ENCODE peak calls at places on chromosomes 3 and 15, in nine cellular contexts. D, F, Q, B, C, J, L, Z and V are unnamed samples.

GRCh38 chr3:101803152-101803782 is 24.3 kb downstream of the NXPE3 start:
- DNase-seq in D (no peak), F (peak; percentile 38), Q (peak; percentile 54), B (peak; percentile 56), C (peak; percentile 68), J (peak; percentile 82), L (peak; percentile 63), Z (no peak), V (peak; percentile 87)

GRCh38 chr15:94584833-94585244 is 353.5 kb downstream of the MCTP2 start:
- DNase-seq in D (no peak), F (peak; percentile 1), Q (no peak), B (no peak), C (peak; percentile 85), J (no peak), L (peak; percentile 25), Z (no peak), V (no peak)

GRCh38 chr3:193614430-193614829 is 21.4 kb downstream of the OPA1 start:
- DNase-seq in D (no peak), F (no peak), Q (no peak), B (no peak), C (no peak), J (peak; percentile 15), L (no peak), Z (no peak), V (no peak)

GRCh38 chr15:69114231-69114937 is 46.1 kb upstream of the GLCE start:
- DNase-seq in D (no peak), F (no peak), Q (no peak), B (peak; percentile 22), C (no peak), J (no peak), L (no peak), Z (no peak), V (peak; percentile 44)

GRCh38 chr3:10602769-10603768 is 97.7 kb upstream of the ATP2B2 start:
- DNase-seq in D (no peak), F (no peak), Q (no peak), B (no peak), C (peak; percentile 85), J (no peak), L (peak; percentile 17), Z (no peak), V (no peak)

GRCh38 chr3:125079675-125080045 is 23.9 kb upstream of the HEG1 start:
- DNase-seq in D (no peak), F (no peak), Q (no peak), B (no peak), C (no peak), J (peak; percentile 38), L (no peak), Z (no peak), V (no peak)

GRCh38 chr3:183182732-183183610 is 20.4 kb upstream of the LAMP3 start:
- DNase-seq in D (no peak), F (no peak), Q (peak; percentile 6), B (no peak), C (no peak), J (peak; percentile 39), L (no peak), Z (no peak), V (peak; percentile 33)

GRCh38 chr15:89806217-89806564 is 8.5 kb downstream of the ANPEP start:
- DNase-seq in D (no peak), F (no peak), Q (no peak), B (no peak), C (no peak), J (no peak), L (no peak), Z (no peak), V (no peak)

GRCh38 chr3:162193148-162193547 is 696.5 kb downstream of the OTOL1 start:
- DNase-seq in D (no peak), F (no peak), Q (no peak), B (no peak), C (no peak), J (no peak), L (no peak), Z (no peak), V (no peak)

GRCh38 chr3:124234852-124235252 is 242.9 kb upstream of the ROPN1 start:
- DNase-seq in D (no peak), F (no peak), Q (no peak), B (no peak), C (no peak), J (no peak), L (no peak), Z (peak; percentile 74), V (no peak)

GRCh38 chr3:126147932-126148683 is 32.3 kb downstream of the ALDH1L1 start:
- DNase-seq in D (no peak), F (no peak), Q (no peak), B (no peak), C (no peak), J (no peak), L (no peak), Z (no peak), V (no peak)

GRCh38 chr3:32569540-32570425 is 875 bp downstream of the DYNC1LI1 start:
- DNase-seq in D (no peak), F (peak; percentile 41), Q (peak; percentile 49), B (peak; percentile 77), C (peak; percentile 48), J (peak; percentile 36), L (peak; percentile 63), Z (peak; percentile 74), V (peak; percentile 57)

GRCh38 chr3:129936757-129937156 is 37.8 kb upstream of the TRH start:
- DNase-seq in D (no peak), F (peak; percentile 35), Q (peak; percentile 41), B (no peak), C (peak; percentile 35), J (peak; percentile 77), L (no peak), Z (no peak), V (peak; percentile 55)

GRCh38 chr15:69092159-69092558 is 68.3 kb upstream of the GLCE start:
- DNase-seq in D (no peak), F (peak; percentile 62), Q (no peak), B (no peak), C (no peak), J (peak; percentile 62), L (no peak), Z (no peak), V (peak; percentile 94)

GRCh38 chr3:127410137-127410488 is 122.3 kb upstream of the PRR20G start:
- DNase-seq in D (no peak), F (no peak), Q (no peak), B (no peak), C (no peak), J (no peak), L (no peak), Z (no peak), V (no peak)

GRCh38 chr15:77025941-77026411 is 31.1 kb downstream of the PSTPIP1 start:
- DNase-seq in D (no peak), F (no peak), Q (no peak), B (no peak), C (peak; percentile 0), J (no peak), L (no peak), Z (no peak), V (no peak)

GRCh38 chr3:184907941-184908649 is 96.1 kb downstream of the VPS8 start:
- DNase-seq in D (no peak), F (no peak), Q (no peak), B (no peak), C (no peak), J (no peak), L (no peak), Z (no peak), V (no peak)

GRCh38 chr3:49757197-49757596 is 29.1 kb downstream of the IP6K1 start:
- DNase-seq in D (no peak), F (no peak), Q (no peak), B (no peak), C (no peak), J (no peak), L (no peak), Z (no peak), V (no peak)

GRCh38 chr15:49521802-49522201 is 98.8 kb downstream of the FGF7 start:
- DNase-seq in D (no peak), F (peak; percentile 43), Q (no peak), B (no peak), C (no peak), J (peak; percentile 28), L (no peak), Z (no peak), V (peak; percentile 5)
- TF ChIP-seq CTCF in D (no peak), F (peak; percentile 44), Q (no peak), B (no peak), C (no peak), J (peak; percentile 34), L (no peak), Z (no peak), V (no peak)

GRCh38 chr3:66500575-66501482 is at the start of gene LRIG1:
- DNase-seq in D (peak; percentile 63), F (peak; percentile 99), Q (peak; percentile 98), B (peak; percentile 96), C (peak; percentile 99), J (peak; percentile 95), L (peak; percentile 96), Z (peak; percentile 100), V (peak; percentile 98)
- TF ChIP-seq CTCF in D (peak; percentile 68), F (no peak), Q (no peak), B (peak; percentile 21), C (no peak), J (no peak), L (no peak), Z (peak; percentile 52), V (no peak)

GRCh38 chr15:86221119-86221518 is 141.4 kb downstream of the AGBL1 start:
- DNase-seq in D (no peak), F (no peak), Q (no peak), B (no peak), C (no peak), J (no peak), L (no peak), Z (no peak), V (no peak)
- TF ChIP-seq CTCF in D (no peak), F (no peak), Q (no peak), B (no peak), C (no peak), J (no peak), L (no peak), Z (no peak), V (no peak)

GRCh38 chr3:141092663-141093062 is 41.5 kb downstream of the SPSB4 start:
- DNase-seq in D (no peak), F (no peak), Q (no peak), B (no peak), C (no peak), J (no peak), L (no peak), Z (no peak), V (no peak)

GRCh38 chr3:141094851-141095545 is 43.9 kb downstream of the SPSB4 start:
- DNase-seq in D (no peak), F (peak; percentile 59), Q (peak; percentile 38), B (no peak), C (no peak), J (peak; percentile 40), L (no peak), Z (peak; percentile 92), V (no peak)

GRCh38 chr3:141091416-141091815 is 40.3 kb downstream of the SPSB4 start:
- DNase-seq in D (no peak), F (no peak), Q (no peak), B (peak; percentile 75), C (no peak), J (no peak), L (no peak), Z (no peak), V (no peak)

GRCh38 chr3:141093971-141094401 is 42.8 kb downstream of the SPSB4 start:
- DNase-seq in D (no peak), F (no peak), Q (peak; percentile 30), B (peak; percentile 71), C (no peak), J (no peak), L (no peak), Z (peak; percentile 84), V (peak; percentile 74)

DNA sequence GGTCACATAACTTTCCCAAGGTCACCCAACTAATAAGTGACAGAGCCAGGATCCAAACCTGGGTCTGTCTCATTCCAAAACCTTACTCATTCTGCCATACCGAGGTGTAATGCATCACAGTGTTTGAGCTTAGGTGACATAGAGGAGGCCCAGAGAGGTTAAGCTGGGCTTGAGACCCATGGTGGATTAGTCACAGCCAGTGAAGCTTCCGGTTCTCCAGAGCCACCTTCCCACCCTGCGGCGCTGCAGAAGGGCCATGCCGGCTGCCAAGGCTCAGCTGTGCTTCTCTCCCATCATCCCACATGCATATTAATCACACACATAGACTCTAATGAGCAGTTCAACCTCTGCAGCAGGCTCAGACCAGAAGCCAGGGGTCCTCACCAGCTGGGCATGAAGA is 42.2 kb downstream of the SPSB4 start:
- DNase-seq in D (no peak), F (no peak), Q (no peak), B (no peak), C (no peak), J (no peak), L (no peak), Z (no peak), V (peak; percentile 71)
- TF ChIP-seq CTCF in D (no peak), F (no peak), Q (no peak), B (no peak), C (no peak), J (no peak), L (no peak), Z (no peak), V (no peak)